ENCODE peak calls at places on chromosomes 4 and X, in six cellular contexts. W is NCI-H2029; B is skeletal muscle cell; T is activated T-helper 9 cell treated with anti-CD3 and anti-CD28 coated beads, Interleukin-2, amount 50 U/mL, for 16 hours; X is NT2/D1; F is Calu3. N is an unnamed sample.

GRCh38 chr4:38266616-38267015 is 306.4 kb downstream of the PTTG2 start:
- DNase-seq in W (peak; percentile 26), B (no peak), T (no peak), X (no peak), F (no peak), N (no peak)

GRCh38 chr4:68250151-68250930 is 4.8 kb upstream of the TMPRSS11B start:
- DNase-seq in W (no peak), B (no peak), T (no peak), X (no peak), F (no peak), N (no peak)

GRCh38 chr4:184310881-184311709 is 93.4 kb upstream of the ENPP6 start:
- DNase-seq in W (no peak), B (peak; percentile 32), T (no peak), X (no peak), F (no peak), N (peak; percentile 84)

GRCh38 chr4:37981844-37982720 is 21.9 kb downstream of the PTTG2 start:
- DNase-seq in W (no peak), B (no peak), T (no peak), X (no peak), F (peak; percentile 15), N (no peak)

GRCh38 chr4:2940267-2941137 is 22.7 kb downstream of the NOP14 start:
- DNase-seq in W (no peak), B (no peak), T (no peak), X (no peak), F (no peak), N (no peak)

GRCh38 chr4:11724731-11725130 is 296.0 kb upstream of the HS3ST1 start:
- DNase-seq in W (no peak), B (no peak), T (no peak), X (no peak), F (no peak), N (no peak)

GRCh38 chrX:24081661-24082154 is 27.0 kb downstream of the EIF2S3 start:
- DNase-seq in W (peak; percentile 42), B (peak; percentile 24), T (peak; percentile 31), X (peak; percentile 50), F (peak; percentile 77), N (peak; percentile 45)

GRCh38 chr4:117417856-117418255 is 332.5 kb upstream of the TRAM1L1 start:
- DNase-seq in W (no peak), B (no peak), T (no peak), X (no peak), F (no peak), N (no peak)

GRCh38 chr4:52554606-52555355 is 104.3 kb downstream of the USP46 start:
- DNase-seq in W (no peak), B (no peak), T (no peak), X (no peak), F (no peak), N (no peak)

GRCh38 chr4:121696140-121696640 is 590 bp downstream of the ANXA5 start:
- DNase-seq in W (no peak), B (no peak), T (peak; percentile 52), X (peak; percentile 11), F (peak; percentile 28), N (peak; percentile 77)

GRCh38 chr4:185541251-185541671 is 6.0 kb upstream of the PDLIM3 start:
- DNase-seq in W (peak; percentile 28), B (no peak), T (no peak), X (no peak), F (no peak), N (peak; percentile 31)

GRCh38 chrX:30153881-30154260 is 61.5 kb upstream of the MAGEB2 start:
- DNase-seq in W (no peak), B (peak; percentile 2), T (no peak), X (no peak), F (no peak), N (no peak)

GRCh38 chr4:158122501-158122900 is 50.3 kb downstream of the GASK1B start:
- DNase-seq in W (no peak), B (peak; percentile 57), T (no peak), X (no peak), F (no peak), N (no peak)

GRCh38 chr4:84804126-84804525 is 162.4 kb downstream of the WDFY3 start:
- DNase-seq in W (no peak), B (peak; percentile 54), T (no peak), X (no peak), F (no peak), N (no peak)

GRCh38 chr4:156829194-156829593 is 142.4 kb downstream of the PDGFC start:
- DNase-seq in W (no peak), B (no peak), T (no peak), X (no peak), F (no peak), N (peak; percentile 27)

GRCh38 chrX:80812176-80812575 is 2.5 kb upstream of the BRWD3 start:
- DNase-seq in W (no peak), B (no peak), T (no peak), X (no peak), F (peak; percentile 26), N (peak; percentile 19)

GRCh38 chrX:55907968-55908607 is 190.5 kb downstream of the RRAGB start:
- DNase-seq in W (no peak), B (no peak), T (peak; percentile 3), X (peak; percentile 51), F (peak; percentile 83), N (peak; percentile 30)

GRCh38 chr4:3856604-3857204 is 90.5 kb downstream of the ADRA2C start:
- DNase-seq in W (no peak), B (no peak), T (no peak), X (no peak), F (no peak), N (no peak)

GRCh38 chr4:127780598-127780997 is 1.5 kb upstream of the HSPA4L start:
- DNase-seq in W (no peak), B (no peak), T (no peak), X (no peak), F (no peak), N (no peak)

GRCh38 chr4:106329027-106329618 is 12.8 kb downstream of the AIMP1 start:
- DNase-seq in W (no peak), B (peak; percentile 17), T (no peak), X (no peak), F (no peak), N (no peak)

GRCh38 chrX:136880003-136880451 is 498 bp downstream of the RBMX start:
- DNase-seq in W (peak; percentile 12), B (no peak), T (no peak), X (no peak), F (peak; percentile 14), N (peak; percentile 11)

GRCh38 chr4:38565271-38566199 is 98.5 kb upstream of the KLF3 start:
- DNase-seq in W (peak; percentile 69), B (no peak), T (no peak), X (no peak), F (no peak), N (peak; percentile 18)

GRCh38 chrX:47607091-47607490 is 12.6 kb downstream of the SYN1 start:
- DNase-seq in W (no peak), B (no peak), T (no peak), X (no peak), F (no peak), N (no peak)